ENCODE peak calls at places on chromosomes 7 and 10, in seven cellular contexts. F is AG09309, L is A549, S is MM.1S, M is astrocyte of the cerebellum, W is cardiac muscle cell, R is Peyer's patch. C is an unnamed sample.

GRCh38 chr10:97508342-97508741 is 9.6 kb downstream of the UBTD1 start:
- DNase-seq in F (no peak), S (no peak), M (peak; percentile 32), L (no peak), R (no peak), W (no peak), C (no peak)

GRCh38 chr10:52615349-52615748 is 157.2 kb downstream of the MBL2 start:
- DNase-seq in W (no peak), M (no peak), F (no peak), L (no peak), R (no peak), S (no peak), C (no peak)

GRCh38 chr10:35795131-35795819 is 153.2 kb upstream of the FZD8 start:
- DNase-seq in R (no peak), W (no peak), M (peak; percentile 65), F (no peak), S (no peak), L (no peak), C (no peak)

GRCh38 chr7:106602062-106602461 is 58.9 kb downstream of the CCDC71L start:
- DNase-seq in W (no peak), S (no peak), F (no peak), R (no peak), M (no peak), L (no peak), C (no peak)

GRCh38 chr10:101577121-101577871 is 10.8 kb downstream of the POLL start:
- DNase-seq in L (no peak), F (no peak), W (no peak), M (no peak), R (no peak), S (no peak), C (no peak)

GRCh38 chr7:110830778-110831177 is 260.1 kb upstream of the LRRN3 start:
- DNase-seq in F (no peak), W (peak; percentile 20), M (no peak), S (no peak), R (no peak), L (no peak), C (no peak)

GRCh38 chr10:20622522-20623270 is 274.4 kb downstream of the NEBL start:
- DNase-seq in W (no peak), M (peak; percentile 63), L (no peak), S (no peak), F (no peak), R (no peak), C (no peak)

GRCh38 chr7:148722340-148723165 is 23.9 kb downstream of the CUL1 start:
- DNase-seq in W (no peak), S (no peak), F (no peak), R (no peak), M (no peak), L (no peak), C (no peak)

GRCh38 chr7:54596747-54597146 is 54.6 kb downstream of the VSTM2A start:
- DNase-seq in S (peak; percentile 36), M (no peak), W (no peak), F (no peak), R (no peak), L (no peak), C (no peak)

GRCh38 chr10:23448802-23449570 is 10.1 kb downstream of the OTUD1 start:
- DNase-seq in R (no peak), M (no peak), W (no peak), S (peak; percentile 69), F (no peak), L (no peak), C (peak; percentile 40)

GRCh38 chr7:108653526-108653925 is 83.9 kb downstream of the DNAJB9 start:
- DNase-seq in W (no peak), M (peak; percentile 6), S (no peak), R (no peak), F (no peak), L (no peak), C (no peak)

GRCh38 chr10:63862860-63863259 is 341.7 kb downstream of the REEP3 start:
- DNase-seq in W (no peak), R (no peak), L (no peak), F (no peak), S (no peak), M (no peak), C (no peak)

GRCh38 chr10:63866075-63866746 is 345.0 kb downstream of the REEP3 start:
- DNase-seq in W (peak; percentile 83), L (peak; percentile 71), M (peak; percentile 19), S (peak; percentile 57), F (no peak), R (peak; percentile 16), C (peak; percentile 10)

GRCh38 chr10:63865210-63865609 is 344.0 kb downstream of the REEP3 start:
- DNase-seq in L (no peak), R (no peak), W (no peak), M (no peak), S (no peak), F (no peak), C (no peak)

GRCh38 chr10:63866747-63867140 is 345.5 kb downstream of the REEP3 start:
- DNase-seq in F (no peak), W (peak; percentile 38), M (peak; percentile 6), R (no peak), S (peak; percentile 46), L (no peak), C (no peak)
- TF ChIP-seq CTCF in F (no peak), W (no peak), M (no peak), R (no peak), S (no peak), L (peak; percentile 36), C (no peak)

DNA sequence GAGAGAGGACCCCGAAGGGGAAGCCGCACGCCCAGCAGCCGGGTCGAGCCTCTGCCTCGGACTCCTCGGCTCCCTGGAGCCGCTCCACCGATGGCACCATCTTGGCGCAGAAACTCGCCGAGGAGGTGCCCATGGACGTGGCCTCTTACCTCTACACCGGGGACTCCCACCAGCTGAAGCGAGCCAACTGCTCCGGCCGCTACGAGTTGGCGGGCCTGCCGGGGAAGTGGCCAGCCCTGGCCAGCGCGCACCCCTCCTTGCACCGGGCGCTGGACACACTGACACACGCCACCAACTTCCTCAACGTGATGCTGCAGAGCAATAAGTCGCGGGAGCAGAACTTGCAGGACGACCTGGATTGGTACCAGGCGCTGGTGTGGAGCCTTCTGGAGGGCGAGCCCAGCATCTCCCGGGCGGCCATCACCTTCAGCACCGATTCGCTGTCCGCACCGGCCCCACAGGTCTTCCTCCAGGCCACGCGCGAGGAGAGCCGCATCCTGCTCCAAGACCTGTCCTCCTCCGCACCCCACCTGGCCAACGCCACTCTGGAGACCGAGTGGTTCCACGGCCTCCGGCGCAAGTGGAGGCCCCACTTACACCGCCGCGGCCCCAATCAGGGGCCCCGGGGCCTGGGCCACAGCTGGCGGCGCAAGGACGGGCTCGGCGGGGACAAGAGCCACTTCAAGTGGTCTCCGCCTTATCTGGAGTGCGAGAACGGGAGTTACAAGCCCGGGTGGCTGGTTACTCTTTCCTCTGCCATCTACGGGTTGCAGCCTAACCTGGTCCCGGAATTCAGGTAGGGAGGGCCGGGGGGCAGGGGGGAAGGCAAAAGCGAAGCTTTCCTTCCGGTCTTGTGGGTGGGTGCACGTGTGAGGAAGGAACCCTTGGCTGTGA is 973 bp downstream of the GPR158 start:
- DNase-seq in W (peak; percentile 79), L (no peak), S (no peak), M (no peak), F (no peak), R (no peak), C (no peak)
- H3K4me3 ChIP-seq in W (peak overlapping the region; percentile 48), L (peak overlapping the region; percentile 53), S (no peak overlapping the region), M (peak overlapping the region; percentile 59), F (no peak overlapping the region), R (peak overlapping the region; percentile 63), C (no peak overlapping the region)

DNA sequence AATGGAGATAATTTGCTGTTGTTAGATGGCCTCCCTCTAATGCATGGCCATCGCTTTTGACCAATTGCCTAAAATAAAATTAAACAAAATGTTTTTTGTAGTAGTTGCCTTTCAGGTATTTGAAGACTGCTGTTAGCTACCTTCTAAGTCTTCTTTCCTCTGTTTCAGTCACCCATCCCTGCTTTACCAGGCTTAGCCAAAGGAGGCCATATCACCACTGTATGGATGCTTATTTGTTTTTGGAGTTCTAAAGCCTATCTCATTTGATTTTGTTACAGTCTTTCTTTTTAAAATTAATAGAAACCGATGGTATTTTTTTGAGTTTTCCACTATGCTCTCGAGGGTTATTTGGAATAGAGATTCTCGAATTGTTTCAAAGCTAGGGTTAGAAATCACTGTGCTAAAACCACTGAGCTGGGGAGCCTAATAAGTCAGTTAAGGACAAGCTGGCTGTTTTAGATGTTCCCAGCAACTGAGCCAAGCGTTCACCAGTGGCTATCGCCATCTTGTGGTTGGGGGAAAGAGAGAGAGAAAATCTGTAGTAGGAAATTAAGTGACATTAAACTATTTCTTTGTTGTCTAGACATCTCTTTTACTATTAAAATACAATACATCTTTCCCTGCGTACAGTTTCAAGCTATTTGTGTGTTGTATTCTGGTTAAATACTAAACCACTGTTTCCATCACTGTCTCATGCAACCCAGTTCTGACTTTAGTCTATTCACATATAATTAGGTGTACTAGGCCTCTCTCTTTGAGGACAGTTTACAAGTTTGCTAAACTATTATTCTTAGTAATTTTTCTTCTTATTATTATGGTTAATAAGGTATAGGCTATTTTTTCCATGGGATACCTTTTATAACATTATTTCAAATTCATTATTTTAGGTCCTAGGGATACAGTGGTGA is 52.2 kb downstream of the GPR158 start:
- DNase-seq in S (peak; percentile 43), M (peak; percentile 51), L (no peak), R (no peak), W (peak; percentile 69), F (peak; percentile 29), C (no peak)
- TF ChIP-seq CTCF in S (peak; percentile 69), M (peak; percentile 88), L (peak; percentile 69), R (peak; percentile 66), W (peak; percentile 83), F (peak; percentile 80), C (peak; percentile 65)

GRCh38 chr7:1665721-1666250 is 4.3 kb upstream of the ELFN1 start:
- DNase-seq in S (no peak), M (no peak), W (peak; percentile 78), L (no peak), R (no peak), F (no peak), C (no peak)

GRCh38 chr7:1664711-1665591 is 5.1 kb upstream of the ELFN1 start:
- DNase-seq in F (no peak), S (no peak), L (peak; percentile 91), R (peak; percentile 23), M (peak; percentile 8), W (peak; percentile 90), C (no peak)

GRCh38 chr7:1663243-1663642 is 6.8 kb upstream of the ELFN1 start:
- DNase-seq in F (no peak), R (no peak), L (no peak), M (no peak), S (no peak), W (no peak), C (no peak)

GRCh38 chr7:1662767-1663166 is 7.3 kb upstream of the ELFN1 start:
- DNase-seq in L (no peak), M (no peak), S (no peak), F (no peak), W (no peak), R (no peak), C (no peak)

DNA sequence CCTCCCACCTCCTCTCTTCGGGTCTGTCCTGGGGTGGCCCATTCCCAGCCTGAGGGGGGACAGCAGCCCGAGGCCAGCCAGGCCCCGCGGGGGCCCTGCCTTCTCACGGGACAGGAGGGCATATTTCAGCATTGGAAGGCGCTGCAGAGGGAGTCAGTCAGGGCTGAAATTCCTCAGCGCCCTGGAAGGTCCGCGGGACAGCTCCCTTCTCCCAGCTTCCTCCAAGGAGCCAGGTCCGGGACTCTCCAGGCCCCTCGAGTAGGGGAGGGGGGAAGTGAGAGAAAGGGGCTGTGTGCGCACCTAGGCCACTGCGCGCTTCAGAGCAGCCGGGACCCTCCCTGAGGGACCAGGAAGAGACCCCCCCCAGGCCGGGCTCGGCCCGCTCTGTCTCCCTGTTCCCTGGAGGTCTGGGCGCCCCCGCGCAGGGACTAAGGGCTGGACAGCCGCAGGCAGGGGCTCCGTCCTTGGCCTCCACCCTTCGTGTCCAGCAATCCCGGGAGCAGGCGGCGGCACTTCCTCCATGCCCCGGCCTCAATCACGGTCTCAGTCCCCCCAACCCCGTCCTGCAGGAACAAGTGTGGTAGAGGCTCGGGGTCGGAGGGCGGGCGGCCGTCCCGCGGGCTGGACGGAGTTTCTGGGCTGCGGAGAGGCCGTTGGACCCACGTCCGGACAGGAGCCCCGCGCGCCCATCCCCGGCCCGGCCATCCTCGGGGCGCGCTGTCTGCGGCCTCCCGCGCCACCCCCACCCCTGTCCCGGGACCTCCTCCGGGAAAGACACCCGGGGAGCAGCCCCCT is 6.0 kb upstream of the ELFN1 start:
- DNase-seq in L (no peak), M (no peak), S (no peak), W (peak; percentile 55), R (no peak), F (no peak), C (no peak)
- H3K4me3 ChIP-seq in L (peak overlapping the region; percentile 55), M (peak overlapping the region; percentile 40), S (no peak overlapping the region), W (peak overlapping the region; percentile 68), R (peak overlapping the region; percentile 56), F (peak overlapping the region; percentile 71), C (no peak overlapping the region)

C was measured in GM12864.